ENCODE peak calls at places on chromosomes 1 and 21, in ten cellular contexts. X, C, Y, Z, O, D, R, M, E and F are unnamed samples.
A peak's percentile ranks its signal among the peaks of the same experiment; 100 is the strongest.

GRCh38 chr21:41107602-41108001 is 60.4 kb upstream of the BACE2 start:
- DNase-seq in X (no peak), C (no peak), Y (no peak), Z (no peak), O (no peak), D (no peak), R (no peak), M (no peak), E (no peak), F (no peak)

GRCh38 chr1:157262891-157263290 is 124.7 kb upstream of the ETV3 start:
- DNase-seq in X (no peak), C (no peak), Y (no peak), Z (no peak), O (no peak), D (no peak), R (no peak), M (no peak), E (no peak), F (no peak)

GRCh38 chr1:246679211-246680177 is 44.7 kb upstream of the SCCPDH start:
- DNase-seq in X (no peak), C (peak; percentile 69), Y (no peak), Z (no peak), O (no peak), D (no peak), R (no peak), M (no peak), E (no peak), F (no peak)

GRCh38 chr1:85062425-85063026 is 14.2 kb upstream of the MCOLN3 start:
- DNase-seq in X (no peak), C (no peak), Y (no peak), Z (no peak), O (no peak), D (no peak), R (no peak), M (no peak), E (no peak), F (no peak)

GRCh38 chr1:236536540-236536939 is 12.8 kb downstream of the LGALS8 start:
- DNase-seq in X (no peak), C (no peak), Y (no peak), Z (no peak), O (peak; percentile 37), D (no peak), R (no peak), M (no peak), E (no peak), F (no peak)

GRCh38 chr21:37627074-37627473 is 260.5 kb downstream of the DYRK1A start:
- DNase-seq in X (no peak), C (no peak), Y (no peak), Z (no peak), O (peak; percentile 8), D (no peak), R (no peak), M (no peak), E (no peak), F (no peak)

GRCh38 chr1:98113811-98114210 is 193.0 kb upstream of the DPYD start:
- DNase-seq in X (no peak), C (no peak), Y (no peak), Z (no peak), O (no peak), D (peak; percentile 2), R (no peak), M (no peak), E (no peak), F (no peak)

GRCh38 chr1:20726932-20727745 is 5.4 kb downstream of the SH2D5 start:
- DNase-seq in X (no peak), C (peak; percentile 30), Y (peak; percentile 51), Z (no peak), O (no peak), D (no peak), R (no peak), M (no peak), E (no peak), F (no peak)

GRCh38 chr1:24151175-24151533 is 8.2 kb upstream of the IL22RA1 start:
- DNase-seq in X (no peak), C (no peak), Y (no peak), Z (peak; percentile 79), O (peak; percentile 98), D (peak; percentile 95), R (no peak), M (no peak), E (no peak), F (no peak)

GRCh38 chr1:33762962-33763361 is 100.9 kb upstream of the HMGB4 start:
- DNase-seq in X (no peak), C (no peak), Y (no peak), Z (no peak), O (no peak), D (no peak), R (no peak), M (no peak), E (no peak), F (no peak)

DNA sequence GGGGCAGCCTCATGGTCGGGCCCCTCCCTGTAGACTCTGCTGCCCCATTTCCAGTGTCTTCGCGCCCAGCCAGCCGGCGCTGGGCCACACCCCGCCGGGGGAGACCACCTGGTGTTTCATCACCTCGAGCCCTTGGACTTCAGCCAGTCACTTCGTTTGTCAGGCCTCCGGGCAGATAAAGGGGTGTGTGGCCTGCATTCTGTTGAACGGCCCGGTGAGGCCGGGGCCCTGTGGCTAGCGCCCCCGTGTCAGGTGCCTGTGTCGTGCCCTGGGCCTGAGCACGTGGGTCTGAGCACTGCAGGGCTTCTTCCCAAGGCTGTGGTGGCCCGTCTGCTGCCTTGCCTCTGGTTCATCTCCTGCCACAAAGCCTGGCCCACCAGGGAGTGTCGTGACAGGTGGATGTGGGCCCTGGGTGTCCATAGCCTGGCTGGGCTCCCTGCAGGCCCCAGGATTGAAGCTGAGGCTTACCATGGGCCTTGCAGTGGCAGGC is 65.2 kb upstream of the DIP2A start:
- DNase-seq in X (peak; percentile 79), C (no peak), Y (peak; percentile 73), Z (no peak), O (no peak), D (no peak), R (no peak), M (no peak), E (no peak), F (no peak)
- H3K27ac ChIP-seq in X (no peak overlapping the region), C (no peak overlapping the region), Y (no peak overlapping the region), Z (no peak overlapping the region), O (peak overlapping the region; percentile 42), D (no peak overlapping the region), R (no peak overlapping the region), M (peak overlapping the region; percentile 73), E (no peak overlapping the region), F (no peak overlapping the region)

GRCh38 chr1:59698386-59698785 is 116.4 kb upstream of the HOOK1 start:
- DNase-seq in X (no peak), C (no peak), Y (no peak), Z (no peak), O (no peak), D (no peak), R (no peak), M (no peak), E (no peak), F (no peak)
- H3K27ac ChIP-seq in X (no peak overlapping the region), C (no peak overlapping the region), Y (no peak overlapping the region), Z (no peak overlapping the region), O (no peak overlapping the region), D (no peak overlapping the region), R (no peak overlapping the region), M (no peak overlapping the region), E (no peak overlapping the region), F (no peak overlapping the region)

DNA sequence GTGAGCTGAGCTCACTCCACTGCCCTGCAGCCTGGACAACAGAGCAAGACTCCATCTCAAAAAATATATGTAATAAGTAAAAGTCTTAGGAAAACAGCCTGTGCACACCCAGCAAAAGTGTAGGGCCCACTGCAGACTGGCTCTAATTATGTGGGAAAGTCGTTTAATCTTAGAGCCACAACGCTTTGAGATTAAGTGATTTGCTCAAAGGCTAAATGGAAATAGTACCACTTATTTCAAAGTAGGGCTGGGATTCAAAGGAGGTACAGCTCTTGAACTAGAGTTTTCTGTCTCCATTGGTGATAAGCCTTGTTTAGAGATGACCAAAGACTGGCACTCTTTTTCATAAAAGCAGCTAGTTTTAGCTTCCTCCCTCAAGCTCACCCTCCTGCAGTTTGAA is 2.2 kb downstream of the TACSTD2 start:
- DNase-seq in X (no peak), C (no peak), Y (no peak), Z (no peak), O (no peak), D (peak; percentile 61), R (no peak), M (no peak), E (no peak), F (no peak)
- H3K27ac ChIP-seq in X (no peak overlapping the region), C (no peak overlapping the region), Y (no peak overlapping the region), Z (no peak overlapping the region), O (no peak overlapping the region), D (peak overlapping the region; percentile 99), R (no peak overlapping the region), M (no peak overlapping the region), E (no peak overlapping the region), F (no peak overlapping the region)

GRCh38 chr1:25650219-25650576 is 33.6 kb downstream of the MAN1C1 start:
- DNase-seq in X (no peak), C (no peak), Y (no peak), Z (no peak), O (no peak), D (no peak), R (no peak), M (no peak), E (no peak), F (no peak)

GRCh38 chr1:25651036-25651640 is 34.5 kb downstream of the MAN1C1 start:
- DNase-seq in X (no peak), C (no peak), Y (no peak), Z (no peak), O (no peak), D (no peak), R (no peak), M (no peak), E (no peak), F (no peak)

GRCh38 chr1:25654109-25654660 is 37.6 kb downstream of the MAN1C1 start:
- DNase-seq in X (no peak), C (no peak), Y (no peak), Z (no peak), O (no peak), D (no peak), R (no peak), M (no peak), E (no peak), F (no peak)

GRCh38 chr1:25653558-25653957 is 37.0 kb downstream of the MAN1C1 start:
- DNase-seq in X (no peak), C (no peak), Y (no peak), Z (no peak), O (no peak), D (no peak), R (no peak), M (no peak), E (no peak), F (no peak)

DNA sequence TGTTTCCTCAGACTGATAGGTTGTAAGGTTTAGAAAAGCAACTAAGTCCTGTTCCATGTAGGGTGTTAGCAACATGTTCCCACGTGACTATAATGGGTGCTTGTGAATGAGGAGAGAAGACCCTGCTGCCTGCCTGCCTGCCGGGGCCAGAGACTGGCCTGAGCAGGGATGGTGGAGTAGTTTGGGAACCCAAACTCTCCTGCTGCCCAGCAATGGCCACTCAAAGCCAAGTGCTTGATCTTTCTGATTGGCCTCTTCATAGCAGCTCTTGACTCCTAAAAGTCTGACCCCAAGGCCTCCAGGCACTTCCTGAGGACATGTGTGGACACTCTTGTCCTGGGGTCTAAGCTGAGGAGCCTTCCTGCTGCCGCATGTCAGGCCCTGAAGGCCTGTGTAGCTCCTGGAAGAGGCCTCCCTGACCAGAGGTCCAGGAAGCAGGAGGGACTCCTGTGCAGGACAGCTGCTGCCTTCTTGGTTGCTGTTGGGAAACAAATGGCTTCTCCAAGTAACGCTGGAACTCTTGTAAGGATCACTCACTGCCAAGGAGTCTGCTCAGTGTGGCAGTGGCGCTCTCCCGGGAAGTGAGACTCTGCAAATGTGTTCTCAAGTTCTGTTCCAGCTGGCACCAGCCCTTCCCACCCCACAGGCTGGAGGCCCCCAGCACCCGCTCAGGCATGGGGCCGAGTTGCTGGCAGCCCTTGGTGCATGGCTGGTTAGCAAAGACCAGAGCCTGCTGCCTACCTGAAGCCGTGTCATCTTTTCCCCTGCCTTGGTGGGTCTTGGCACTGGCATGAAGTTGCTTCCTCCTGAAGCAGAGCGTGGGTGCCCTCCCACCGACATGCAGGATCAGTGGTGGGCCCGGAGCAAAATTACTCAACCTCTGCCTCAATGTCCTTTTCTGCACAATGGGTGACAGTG is 35.5 kb downstream of the MAN1C1 start:
- DNase-seq in X (no peak), C (no peak), Y (no peak), Z (no peak), O (no peak), D (no peak), R (no peak), M (peak; percentile 21), E (no peak), F (no peak)
- H3K27ac ChIP-seq in X (no peak overlapping the region), C (no peak overlapping the region), Y (no peak overlapping the region), Z (no peak overlapping the region), O (no peak overlapping the region), D (no peak overlapping the region), R (no peak overlapping the region), M (peak overlapping the region; percentile 14), E (no peak overlapping the region), F (no peak overlapping the region)